ENCODE peak calls at places on chromosomes 6 and 20, in seven cellular contexts. V is A549; X is heart right ventricle; I is astrocyte; R is pancreas; J is AG04450; S is CD8-positive, alpha-beta memory T cell. M is an unnamed sample.
A peak's percentile ranks its signal among the peaks of the same experiment; 100 is the strongest.

GRCh38 chr6:38239719-38240451 is 399.8 kb downstream of the BTBD9 start:
- DNase-seq in S (no peak), J (no peak), R (no peak), X (no peak), I (peak; percentile 76), V (peak; percentile 7), M (no peak)

GRCh38 chr20:56893206-56893605 is 264.1 kb downstream of the TFAP2C start:
- DNase-seq in V (no peak), J (no peak), S (peak; percentile 4), X (no peak), R (no peak), I (no peak), M (no peak)

GRCh38 chr6:46528956-46529750 is 37.9 kb upstream of the RCAN2 start:
- DNase-seq in R (no peak), X (no peak), I (no peak), V (no peak), S (no peak), J (no peak), M (peak; percentile 60)

GRCh38 chr6:125233216-125233615 is 68.6 kb downstream of the HDDC2 start:
- DNase-seq in R (no peak), V (no peak), S (no peak), X (no peak), J (no peak), I (no peak), M (no peak)

GRCh38 chr6:170087946-170088348 is 202.9 kb downstream of the DLL1 start:
- DNase-seq in V (no peak), S (peak; percentile 62), X (no peak), I (no peak), J (no peak), R (peak; percentile 22), M (no peak)

GRCh38 chr6:150070236-150070860 is 1.4 kb upstream of the ULBP3 start:
- DNase-seq in S (no peak), R (no peak), J (no peak), V (no peak), I (no peak), X (no peak), M (no peak)

GRCh38 chr6:166533205-166533824 is 53.2 kb downstream of the RAMACL start:
- DNase-seq in V (no peak), X (no peak), S (no peak), J (no peak), R (no peak), I (no peak), M (no peak)

GRCh38 chr20:62088258-62089127 is 22.8 kb upstream of the TAF4 start:
- DNase-seq in X (no peak), R (no peak), J (peak; percentile 84), I (peak; percentile 87), S (no peak), V (peak; percentile 94), M (peak; percentile 93)

GRCh38 chr6:161833099-161833860 is 559.4 kb upstream of the AGPAT4 start:
- DNase-seq in I (no peak), X (no peak), V (no peak), S (no peak), R (no peak), J (no peak), M (no peak)

GRCh38 chr6:118297821-118298220 is 250.3 kb upstream of the PLN start:
- DNase-seq in J (no peak), S (no peak), X (no peak), I (no peak), R (no peak), V (no peak), M (no peak)

GRCh38 chr6:33316603-33317417 is 734 bp downstream of the ZBTB22 start:
- DNase-seq in X (no peak), R (peak; percentile 44), V (no peak), I (no peak), S (no peak), J (no peak), M (no peak)

GRCh38 chr6:167907837-167908681 is 81.3 kb downstream of the AFDN start:
- DNase-seq in J (no peak), S (no peak), X (peak; percentile 27), V (peak; percentile 37), R (no peak), I (peak; percentile 14), M (peak; percentile 31)

GRCh38 chr6:156942266-156942665 is 165.1 kb downstream of the ARID1B start:
- DNase-seq in V (peak; percentile 14), X (no peak), I (no peak), R (no peak), J (no peak), S (no peak), M (no peak)

DNA sequence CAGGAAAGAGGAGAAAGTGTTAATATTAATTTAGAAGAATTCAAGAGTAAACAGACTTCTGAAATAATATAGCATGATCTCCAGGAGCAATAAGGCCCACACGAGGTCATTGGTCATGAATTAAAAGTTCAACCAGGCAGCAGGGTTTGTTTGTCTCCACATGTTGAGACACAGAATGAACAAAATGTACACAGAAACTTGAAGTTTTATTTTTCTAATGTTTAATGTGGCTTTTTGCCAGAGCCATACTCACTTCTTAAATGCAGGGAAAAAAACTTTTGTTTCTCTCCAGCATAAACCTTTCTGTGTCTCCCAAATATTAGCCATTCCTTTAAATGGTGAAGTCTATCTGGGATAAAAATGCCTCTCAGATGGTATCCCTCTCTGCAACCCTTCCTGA is 504.5 kb downstream of the HDGFL1 start:
- DNase-seq in X (no peak), R (no peak), S (no peak), I (no peak), V (no peak), J (peak; percentile 3), M (no peak)
- H3K27ac ChIP-seq in X (no peak overlapping the region), R (no peak overlapping the region), S (no peak overlapping the region), I (no peak overlapping the region), V (no peak overlapping the region), J (no peak overlapping the region), M (no peak overlapping the region)

GRCh38 chr20:5691918-5692618 is 58.1 kb upstream of the SHLD1 start:
- DNase-seq in R (no peak), J (no peak), I (no peak), X (no peak), V (no peak), S (peak; percentile 4), M (no peak)
- H3K4me3 ChIP-seq in R (no peak overlapping the region), J (no peak overlapping the region), I (no peak overlapping the region), X (no peak overlapping the region), V (no peak overlapping the region), S (no peak overlapping the region), M (no peak overlapping the region)

GRCh38 chr6:30598912-30599624 is 18.0 kb downstream of the PPP1R10 start:
- DNase-seq in I (no peak), V (no peak), R (no peak), S (no peak), J (no peak), X (no peak), M (no peak)

GRCh38 chr6:30601815-30602641 is 15.0 kb downstream of the PPP1R10 start:
- DNase-seq in X (no peak), V (no peak), I (no peak), S (no peak), R (no peak), J (no peak), M (no peak)

GRCh38 chr6:30599625-30600324 is 17.3 kb downstream of the PPP1R10 start:
- DNase-seq in R (no peak), S (no peak), J (no peak), X (no peak), V (no peak), I (no peak), M (no peak)

GRCh38 chr6:30601436-30601814 is 15.6 kb downstream of the PPP1R10 start:
- DNase-seq in J (no peak), S (peak; percentile 21), R (no peak), V (no peak), X (no peak), I (no peak), M (no peak)

DNA sequence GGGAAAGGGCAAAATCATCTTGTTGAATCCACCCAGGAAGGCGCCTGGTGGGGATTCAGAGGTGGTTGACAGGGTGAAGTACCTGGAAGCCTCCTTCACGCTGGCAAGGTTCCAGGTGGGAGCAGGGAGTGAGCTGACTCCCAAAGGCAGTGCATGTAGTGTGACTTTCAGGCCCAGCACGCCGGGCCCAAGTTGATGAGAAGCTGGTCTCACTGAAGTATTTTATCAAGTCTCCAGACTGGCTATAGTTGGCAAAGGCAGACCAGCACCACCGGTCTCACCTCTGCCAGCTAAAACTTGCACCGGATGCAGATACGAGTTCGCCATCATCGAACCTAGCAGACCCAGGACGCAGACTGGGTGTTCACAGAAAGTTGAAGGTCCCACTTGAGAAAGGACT is 16.5 kb downstream of the PPP1R10 start:
- DNase-seq in S (no peak), I (no peak), R (no peak), X (peak; percentile 43), V (peak; percentile 26), J (no peak), M (no peak)
- H3K27ac ChIP-seq in S (no peak overlapping the region), I (no peak overlapping the region), R (no peak overlapping the region), X (no peak overlapping the region), V (no peak overlapping the region), J (peak overlapping the region; percentile 21), M (no peak overlapping the region)

DNA sequence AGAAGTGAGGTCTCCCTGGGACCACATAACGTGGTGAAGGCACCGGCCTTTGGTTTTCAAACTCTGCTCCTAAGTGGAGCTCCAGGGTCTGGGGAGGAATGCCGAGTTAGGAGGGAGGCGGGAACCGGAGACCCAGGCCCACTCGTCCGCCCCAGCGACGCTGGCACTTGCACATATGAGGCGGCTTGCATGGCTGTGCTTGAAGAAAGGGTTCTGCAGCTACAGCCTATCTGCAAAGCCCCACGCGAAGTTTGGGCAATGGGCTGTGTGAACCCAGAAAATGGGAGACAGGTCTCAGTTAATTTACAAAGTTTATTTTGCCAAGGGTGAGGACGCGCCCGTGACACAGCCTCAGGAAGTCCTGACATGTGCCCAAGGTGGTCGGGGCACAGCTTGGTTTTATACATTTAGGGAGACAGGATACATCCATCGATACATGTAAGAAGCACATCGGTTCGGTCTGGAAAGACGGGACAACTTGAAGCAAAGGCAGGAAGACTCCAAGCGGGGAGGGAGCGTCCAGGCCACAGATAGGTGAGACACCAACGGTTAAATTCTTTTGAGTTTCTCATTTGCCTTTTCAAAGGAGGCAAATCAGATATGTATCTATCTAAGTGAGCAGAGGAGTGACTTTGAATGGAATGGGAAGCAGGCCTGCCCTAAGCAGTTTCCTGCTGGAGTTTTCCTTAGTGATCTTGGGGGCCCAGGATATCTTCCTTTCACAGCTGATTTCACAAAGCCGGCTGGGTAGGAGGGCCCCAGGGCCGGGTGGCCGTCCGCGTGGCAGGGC is 782 bp upstream of the PCMTD2 start:
- DNase-seq in X (no peak), R (no peak), V (no peak), I (no peak), J (no peak), S (peak; percentile 1), M (no peak)
- H3K4me3 ChIP-seq in X (peak overlapping the region; percentile 50), R (peak overlapping the region; percentile 78), V (peak overlapping the region; percentile 74), I (peak overlapping the region; percentile 57), J (peak overlapping the region; percentile 70), S (peak overlapping the region; percentile 53), M (peak overlapping the region; percentile 68)

DNA sequence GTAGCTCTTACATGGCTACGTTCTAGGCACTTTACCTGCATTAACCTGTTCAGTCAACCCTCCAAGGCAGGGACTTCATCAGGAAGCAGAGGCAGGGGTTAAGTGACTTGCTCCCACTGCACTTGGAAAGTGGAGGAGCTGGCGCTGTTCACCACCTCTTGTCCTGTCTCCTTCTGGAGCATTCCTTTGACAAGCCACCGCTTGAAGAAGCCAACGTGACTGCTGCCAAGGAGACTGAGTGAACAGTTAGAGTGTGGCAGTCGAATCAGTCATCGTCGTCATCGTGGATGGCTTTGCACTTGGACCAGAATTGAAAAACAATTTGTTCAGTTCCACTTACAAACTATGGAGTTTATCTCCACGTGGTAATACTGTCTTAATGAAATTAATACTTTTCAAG is 60.9 kb downstream of the TULP4 start:
- DNase-seq in J (no peak), R (no peak), I (no peak), V (no peak), X (no peak), S (no peak), M (no peak)
- H3K27ac ChIP-seq in J (no peak overlapping the region), R (no peak overlapping the region), I (no peak overlapping the region), V (no peak overlapping the region), X (no peak overlapping the region), S (no peak overlapping the region), M (no peak overlapping the region)

GRCh38 chr6:10146723-10147451 is 268.0 kb downstream of the TFAP2A start:
- DNase-seq in X (peak; percentile 4), S (no peak), J (no peak), V (peak; percentile 20), R (no peak), I (peak; percentile 5), M (peak; percentile 45)
- H3K4me3 ChIP-seq in X (no peak overlapping the region), S (no peak overlapping the region), J (no peak overlapping the region), V (no peak overlapping the region), R (peak overlapping the region; percentile 37), I (peak overlapping the region; percentile 41), M (peak overlapping the region; percentile 45)